ENCODE peak calls at places on chromosome 6, in five cellular contexts. S, J, H, Y and C are unnamed samples.

GRCh38 chr6:107323133-107323785 is 136.1 kb downstream of the PDSS2 start:
- DNase-seq in S (no peak), J (no peak), H (no peak), Y (no peak), C (peak; percentile 13)

GRCh38 chr6:167543602-167544506 is 219.0 kb downstream of the TTLL2 start:
- DNase-seq in S (no peak), J (no peak), H (no peak), Y (no peak), C (peak; percentile 62)

GRCh38 chr6:35262596-35262995 is 3.1 kb downstream of the ZNF76 start:
- DNase-seq in S (no peak), J (no peak), H (no peak), Y (no peak), C (no peak)

GRCh38 chr6:131776986-131777385 is 30.8 kb upstream of the ENPP1 start:
- DNase-seq in S (no peak), J (no peak), H (no peak), Y (peak; percentile 54), C (no peak)

GRCh38 chr6:137657351-137657911 is 163.2 kb upstream of the OLIG3 start:
- DNase-seq in S (peak; percentile 18), J (no peak), H (no peak), Y (no peak), C (no peak)

GRCh38 chr6:78611886-78612480 is 255.4 kb upstream of the IRAK1BP1 start:
- DNase-seq in S (peak; percentile 47), J (peak; percentile 34), H (no peak), Y (peak; percentile 1), C (peak; percentile 40)

GRCh38 chr6:117906905-117907599 is at the start of gene SLC35F1:
- DNase-seq in S (peak; percentile 6), J (peak; percentile 21), H (no peak), Y (peak; percentile 5), C (peak; percentile 31)

GRCh38 chr6:36673882-36674281 is 4.6 kb upstream of the CDKN1A start:
- DNase-seq in S (no peak), J (no peak), H (no peak), Y (no peak), C (no peak)

GRCh38 chr6:37650071-37650481 is 47.6 kb downstream of the MDGA1 start:
- DNase-seq in S (no peak), J (peak; percentile 32), H (peak; percentile 29), Y (peak; percentile 46), C (peak; percentile 12)

GRCh38 chr6:15870354-15871043 is 207.7 kb upstream of the DTNBP1 start:
- DNase-seq in S (no peak), J (no peak), H (no peak), Y (no peak), C (peak; percentile 91)

GRCh38 chr6:149317656-149318571 is at the start of gene TAB2:
- DNase-seq in S (peak; percentile 18), J (peak; percentile 81), H (no peak), Y (no peak), C (peak; percentile 32)

GRCh38 chr6:79436232-79436631 is 101.0 kb downstream of the LCA5 start:
- DNase-seq in S (peak; percentile 31), J (no peak), H (no peak), Y (no peak), C (no peak)

GRCh38 chr6:138105880-138106664 is 1.1 kb downstream of the PERP start:
- DNase-seq in S (peak; percentile 29), J (no peak), H (no peak), Y (peak; percentile 63), C (peak; percentile 58)

GRCh38 chr6:137904822-137905617 is 38.0 kb downstream of the TNFAIP3 start:
- DNase-seq in S (no peak), J (no peak), H (no peak), Y (no peak), C (peak; percentile 84)

GRCh38 chr6:158005626-158006180 is 24.0 kb downstream of the SYNJ2 start:
- DNase-seq in S (no peak), J (no peak), H (no peak), Y (no peak), C (no peak)

DNA sequence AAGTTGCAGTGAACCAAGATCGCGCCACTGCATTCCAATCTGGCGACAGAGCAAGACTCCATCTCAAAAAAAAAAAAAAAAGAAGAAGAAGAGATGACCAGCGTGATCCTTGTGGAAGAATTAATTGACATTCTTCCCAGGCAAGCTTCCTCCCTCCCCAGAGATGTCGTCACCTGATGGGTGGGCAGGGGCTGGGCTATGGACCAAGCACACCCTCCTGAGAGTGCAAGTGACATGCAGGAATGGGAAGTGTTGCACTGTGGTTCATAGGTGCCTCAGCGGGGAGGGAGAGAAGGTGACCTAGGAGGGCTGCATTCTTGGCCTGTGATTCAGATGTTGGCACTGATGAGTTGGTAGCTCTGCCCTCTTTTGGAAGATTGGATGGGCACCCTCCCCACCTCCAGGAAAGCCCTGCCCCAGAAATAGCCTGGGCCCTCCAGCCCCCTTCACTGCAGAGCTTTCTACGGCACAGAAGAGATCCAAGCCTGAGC is 37.8 kb downstream of the TAF8 start:
- DNase-seq in S (peak; percentile 66), J (no peak), H (no peak), Y (no peak), C (no peak)
- TF ChIP-seq JUN in S (no peak), J (no peak), H (no peak), Y (no peak), C (no peak)

DNA sequence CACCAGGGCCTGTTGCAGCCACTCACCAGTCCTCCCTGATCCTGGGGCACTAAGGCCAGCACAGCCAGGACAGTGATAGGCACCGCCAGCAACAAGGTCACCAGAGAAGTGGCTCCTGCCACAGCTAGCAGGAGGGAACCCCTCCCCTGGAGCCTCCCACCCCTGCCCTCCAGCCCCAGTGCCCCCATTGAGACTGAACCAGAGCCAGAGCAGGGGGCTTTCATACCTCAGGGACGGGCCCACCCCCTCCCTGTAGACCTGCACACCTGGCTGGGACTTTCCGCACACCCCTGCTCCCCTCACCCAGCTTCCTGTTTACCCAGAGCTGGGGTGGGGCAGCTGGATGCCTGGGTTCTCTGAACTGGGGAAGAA is at the start of gene LTB:
- DNase-seq in S (no peak), J (no peak), H (no peak), Y (no peak), C (no peak)
- TF ChIP-seq POLR2A in S (no peak), J (no peak), H (no peak), Y (no peak), C (no peak)

DNA sequence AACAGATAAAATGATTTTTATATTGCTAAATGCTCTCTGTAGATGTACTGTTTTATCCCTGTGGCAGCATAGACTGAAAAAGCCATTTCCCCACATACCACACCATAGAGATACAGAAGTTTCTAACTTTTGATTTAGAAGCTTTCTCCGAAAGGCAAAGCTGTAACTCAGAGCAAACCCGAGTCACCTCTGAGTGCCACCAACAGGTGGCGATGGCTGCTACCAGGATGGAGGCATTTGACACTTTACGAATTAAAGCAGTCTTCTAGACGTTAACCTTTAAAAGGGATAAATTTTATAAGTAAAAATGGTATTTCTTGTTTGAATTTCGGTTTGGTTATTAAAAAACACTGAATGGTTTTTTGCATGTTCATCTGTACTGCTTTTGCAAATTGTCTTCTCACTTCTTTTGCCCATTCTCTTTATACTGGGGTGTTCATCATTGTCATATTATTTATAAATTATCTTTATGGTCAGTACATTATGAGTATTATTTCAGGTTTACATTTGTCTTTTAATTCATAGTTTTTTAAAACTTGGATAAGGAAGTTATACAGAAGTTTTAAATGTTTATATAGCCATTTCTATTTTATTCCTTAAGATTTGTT is 201.0 kb upstream of the CEP162 start:
- DNase-seq in S (peak; percentile 51), J (peak; percentile 49), H (no peak), Y (peak; percentile 16), C (peak; percentile 82)
- TF ChIP-seq JUN in S (no peak), J (no peak), H (no peak), Y (no peak), C (no peak)

GRCh38 chr6:159788757-159789376 is 535 bp downstream of the TCP1 start:
- DNase-seq in S (peak; percentile 16), J (peak; percentile 68), H (no peak), Y (peak; percentile 47), C (peak; percentile 44)

GRCh38 chr6:159788276-159788675 is 1.1 kb downstream of the TCP1 start:
- DNase-seq in S (no peak), J (no peak), H (no peak), Y (no peak), C (no peak)

GRCh38 chr6:159789377-159790148 is at the start of gene TCP1:
- DNase-seq in S (peak; percentile 98), J (peak; percentile 93), H (peak; percentile 97), Y (peak; percentile 100), C (peak; percentile 100)

GRCh38 chr6:159790947-159791598 is 806 bp downstream of the MRPL18 start:
- DNase-seq in S (no peak), J (no peak), H (no peak), Y (no peak), C (no peak)

DNA sequence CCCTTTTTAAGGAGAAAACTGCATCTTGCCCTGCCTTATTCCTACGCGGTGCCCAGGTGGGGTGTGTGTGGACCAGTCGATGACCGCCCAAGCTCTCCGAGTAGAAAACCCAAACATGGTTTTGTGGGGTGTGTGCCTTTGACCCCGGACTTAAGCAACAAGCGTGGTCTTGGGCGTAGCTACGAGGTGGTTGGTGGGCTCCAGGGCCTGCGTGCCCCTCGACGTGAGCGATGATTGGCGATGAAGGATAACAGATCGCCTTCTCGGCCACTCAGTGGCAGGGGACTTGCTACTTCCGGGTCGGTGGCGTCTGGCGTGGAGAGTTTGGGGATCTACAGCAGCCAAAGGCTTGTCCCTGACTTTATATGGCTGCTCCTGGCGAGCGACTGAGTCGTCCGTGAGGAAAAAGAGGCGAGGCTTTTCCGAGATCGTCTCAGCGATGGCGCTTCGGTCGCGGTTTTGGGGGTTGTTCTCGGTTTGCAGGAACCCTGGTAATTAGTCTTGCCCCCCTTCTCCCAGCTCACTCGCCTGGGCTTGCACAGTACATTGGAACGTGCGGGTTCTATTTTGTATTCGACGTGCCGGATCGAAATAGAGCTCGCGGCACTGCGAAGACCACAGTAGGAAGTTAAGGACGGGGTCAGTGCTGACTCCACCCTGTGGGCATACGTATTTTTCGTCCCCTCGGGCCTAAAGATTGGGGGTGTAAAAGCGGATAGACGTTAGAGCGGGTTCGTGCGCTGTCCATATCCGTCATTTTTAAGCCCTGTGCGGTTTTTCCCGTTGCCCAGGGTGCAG is at the start of gene MRPL18:
- DNase-seq in S (peak; percentile 98), J (peak; percentile 83), H (peak; percentile 96), Y (peak; percentile 99), C (peak; percentile 98)
- TF ChIP-seq POLR2A in S (peak; percentile 44), J (peak; percentile 78), H (peak; percentile 84), Y (peak; percentile 84), C (peak; percentile 82)

DNA sequence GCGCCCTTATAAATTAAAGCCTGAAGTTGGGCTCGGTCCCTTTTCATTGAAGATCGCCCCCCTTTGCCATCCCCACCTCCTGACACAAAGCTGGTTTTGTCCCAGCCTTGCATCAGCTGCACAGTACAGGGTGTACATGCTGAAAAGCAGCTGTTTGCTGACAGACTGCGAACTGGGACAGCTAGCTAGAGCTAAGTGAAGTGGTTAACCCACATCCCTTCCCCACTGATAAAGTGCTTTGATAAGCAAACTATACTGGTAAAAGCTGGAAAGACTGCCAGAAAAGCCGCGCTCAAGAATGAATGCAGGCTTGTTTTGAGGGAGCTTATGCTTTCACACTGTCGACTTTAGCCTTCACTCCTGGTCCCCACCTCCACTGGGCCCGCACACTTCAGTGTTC is 207.3 kb downstream of the GMDS start:
- DNase-seq in S (no peak), J (no peak), H (no peak), Y (no peak), C (no peak)
- TF ChIP-seq JUN in S (no peak), J (no peak), H (no peak), Y (no peak), C (no peak)